ENCODE peak calls at places on chromosomes 16 and 17, in ten cellular contexts. One of them, this sample, is unnamed.

GRCh38 chr17:72305964-72306551 is 185.2 kb downstream of the SOX9 start:
- DNase-seq in GM13976: no peak
- DNase-seq in GM04503: peak; percentile 8
- DNase-seq in activated CD4-positive, alpha-beta T cell treated with anti-CD3 and anti-CD28 coated beads, Interleukin-2, amount 10 ng/mL, durations not matched to agents 7 days and 5 days: no peak
- DNase-seq in NCI-H1436: no peak
- DNase-seq in HTR-8/SVneo: no peak
- DNase-seq in foreskin fibroblast: peak; percentile 56
- DNase-seq in frontal cortex: no peak
- DNase-seq in PC-3: no peak
- DNase-seq in cardiac muscle cell: no peak
- DNase-seq in this sample: no peak

GRCh38 chr17:258045-258734 is 76.7 kb upstream of the DOC2B start:
- DNase-seq in GM13976: no peak
- DNase-seq in GM04503: no peak
- DNase-seq in activated CD4-positive, alpha-beta T cell treated with anti-CD3 and anti-CD28 coated beads, Interleukin-2, amount 10 ng/mL, durations not matched to agents 7 days and 5 days: peak; percentile 3
- DNase-seq in NCI-H1436: no peak
- DNase-seq in HTR-8/SVneo: no peak
- DNase-seq in foreskin fibroblast: no peak
- DNase-seq in frontal cortex: no peak
- DNase-seq in PC-3: no peak
- DNase-seq in cardiac muscle cell: no peak
- DNase-seq in this sample: no peak

GRCh38 chr17:13437966-13438779 is 163.6 kb downstream of the HS3ST3A1 start:
- DNase-seq in GM13976: no peak
- DNase-seq in GM04503: no peak
- DNase-seq in activated CD4-positive, alpha-beta T cell treated with anti-CD3 and anti-CD28 coated beads, Interleukin-2, amount 10 ng/mL, durations not matched to agents 7 days and 5 days: no peak
- DNase-seq in NCI-H1436: no peak
- DNase-seq in HTR-8/SVneo: no peak
- DNase-seq in foreskin fibroblast: peak; percentile 70
- DNase-seq in frontal cortex: no peak
- DNase-seq in PC-3: peak; percentile 57
- DNase-seq in cardiac muscle cell: no peak
- DNase-seq in this sample: peak; percentile 40

GRCh38 chr16:85222151-85222863 is 110.0 kb upstream of the CIBAR2 start:
- DNase-seq in GM13976: no peak
- DNase-seq in GM04503: no peak
- DNase-seq in activated CD4-positive, alpha-beta T cell treated with anti-CD3 and anti-CD28 coated beads, Interleukin-2, amount 10 ng/mL, durations not matched to agents 7 days and 5 days: no peak
- DNase-seq in NCI-H1436: no peak
- DNase-seq in HTR-8/SVneo: no peak
- DNase-seq in foreskin fibroblast: no peak
- DNase-seq in frontal cortex: no peak
- DNase-seq in PC-3: no peak
- DNase-seq in cardiac muscle cell: no peak
- DNase-seq in this sample: no peak

GRCh38 chr16:89332248-89333245 is 115.0 kb downstream of the ZNF778 start:
- DNase-seq in GM13976: no peak
- DNase-seq in GM04503: no peak
- DNase-seq in activated CD4-positive, alpha-beta T cell treated with anti-CD3 and anti-CD28 coated beads, Interleukin-2, amount 10 ng/mL, durations not matched to agents 7 days and 5 days: no peak
- DNase-seq in NCI-H1436: no peak
- DNase-seq in HTR-8/SVneo: no peak
- DNase-seq in foreskin fibroblast: peak; percentile 26
- DNase-seq in frontal cortex: no peak
- DNase-seq in PC-3: no peak
- DNase-seq in cardiac muscle cell: no peak
- DNase-seq in this sample: no peak

GRCh38 chr17:75571197-75571884 is 16.3 kb upstream of the MYO15B start:
- DNase-seq in GM13976: peak; percentile 91
- DNase-seq in GM04503: no peak
- DNase-seq in activated CD4-positive, alpha-beta T cell treated with anti-CD3 and anti-CD28 coated beads, Interleukin-2, amount 10 ng/mL, durations not matched to agents 7 days and 5 days: peak; percentile 48
- DNase-seq in NCI-H1436: no peak
- DNase-seq in HTR-8/SVneo: no peak
- DNase-seq in foreskin fibroblast: peak; percentile 42
- DNase-seq in frontal cortex: peak; percentile 56
- DNase-seq in PC-3: no peak
- DNase-seq in cardiac muscle cell: no peak
- DNase-seq in this sample: no peak

GRCh38 chr16:86883583-86884188 is 305.3 kb downstream of the FOXL1 start:
- DNase-seq in GM13976: no peak
- DNase-seq in GM04503: no peak
- DNase-seq in activated CD4-positive, alpha-beta T cell treated with anti-CD3 and anti-CD28 coated beads, Interleukin-2, amount 10 ng/mL, durations not matched to agents 7 days and 5 days: no peak
- DNase-seq in NCI-H1436: no peak
- DNase-seq in HTR-8/SVneo: no peak
- DNase-seq in foreskin fibroblast: no peak
- DNase-seq in frontal cortex: no peak
- DNase-seq in PC-3: no peak
- DNase-seq in cardiac muscle cell: no peak
- DNase-seq in this sample: no peak

GRCh38 chr16:27838536-27839175 is 224.9 kb downstream of the GSG1L start:
- DNase-seq in GM13976: no peak
- DNase-seq in GM04503: no peak
- DNase-seq in activated CD4-positive, alpha-beta T cell treated with anti-CD3 and anti-CD28 coated beads, Interleukin-2, amount 10 ng/mL, durations not matched to agents 7 days and 5 days: no peak
- DNase-seq in NCI-H1436: no peak
- DNase-seq in HTR-8/SVneo: no peak
- DNase-seq in foreskin fibroblast: no peak
- DNase-seq in frontal cortex: no peak
- DNase-seq in PC-3: no peak
- DNase-seq in cardiac muscle cell: no peak
- DNase-seq in this sample: no peak

GRCh38 chr16:54722210-54722676 is 208.4 kb upstream of the IRX5 start:
- DNase-seq in GM13976: no peak
- DNase-seq in GM04503: no peak
- DNase-seq in activated CD4-positive, alpha-beta T cell treated with anti-CD3 and anti-CD28 coated beads, Interleukin-2, amount 10 ng/mL, durations not matched to agents 7 days and 5 days: no peak
- DNase-seq in NCI-H1436: no peak
- DNase-seq in HTR-8/SVneo: no peak
- DNase-seq in foreskin fibroblast: no peak
- DNase-seq in frontal cortex: no peak
- DNase-seq in PC-3: no peak
- DNase-seq in cardiac muscle cell: no peak
- DNase-seq in this sample: no peak

GRCh38 chr17:30547778-30548177 is 70.6 kb downstream of the GOSR1 start:
- DNase-seq in GM13976: no peak
- DNase-seq in GM04503: no peak
- DNase-seq in activated CD4-positive, alpha-beta T cell treated with anti-CD3 and anti-CD28 coated beads, Interleukin-2, amount 10 ng/mL, durations not matched to agents 7 days and 5 days: no peak
- DNase-seq in NCI-H1436: no peak
- DNase-seq in HTR-8/SVneo: no peak
- DNase-seq in foreskin fibroblast: no peak
- DNase-seq in frontal cortex: no peak
- DNase-seq in PC-3: no peak
- DNase-seq in cardiac muscle cell: no peak
- DNase-seq in this sample: no peak

GRCh38 chr17:21066394-21066793 is 23.6 kb upstream of the USP22 start:
- DNase-seq in GM13976: no peak
- DNase-seq in GM04503: no peak
- DNase-seq in activated CD4-positive, alpha-beta T cell treated with anti-CD3 and anti-CD28 coated beads, Interleukin-2, amount 10 ng/mL, durations not matched to agents 7 days and 5 days: no peak
- DNase-seq in NCI-H1436: no peak
- DNase-seq in HTR-8/SVneo: no peak
- DNase-seq in foreskin fibroblast: peak; percentile 36
- DNase-seq in frontal cortex: no peak
- DNase-seq in PC-3: no peak
- DNase-seq in cardiac muscle cell: no peak
- DNase-seq in this sample: no peak

GRCh38 chr17:73343168-73343634 is 31.4 kb upstream of the CDC42EP4 start:
- DNase-seq in GM13976: no peak
- DNase-seq in GM04503: peak; percentile 30
- DNase-seq in activated CD4-positive, alpha-beta T cell treated with anti-CD3 and anti-CD28 coated beads, Interleukin-2, amount 10 ng/mL, durations not matched to agents 7 days and 5 days: no peak
- DNase-seq in NCI-H1436: peak; percentile 85
- DNase-seq in HTR-8/SVneo: peak; percentile 68
- DNase-seq in foreskin fibroblast: peak; percentile 96
- DNase-seq in frontal cortex: peak; percentile 79
- DNase-seq in PC-3: no peak
- DNase-seq in cardiac muscle cell: peak; percentile 53
- DNase-seq in this sample: peak; percentile 68

GRCh38 chr17:14921936-14922335 is 343.2 kb downstream of the PMP22 start:
- DNase-seq in GM13976: no peak
- DNase-seq in GM04503: no peak
- DNase-seq in activated CD4-positive, alpha-beta T cell treated with anti-CD3 and anti-CD28 coated beads, Interleukin-2, amount 10 ng/mL, durations not matched to agents 7 days and 5 days: no peak
- DNase-seq in NCI-H1436: no peak
- DNase-seq in HTR-8/SVneo: no peak
- DNase-seq in foreskin fibroblast: peak; percentile 10
- DNase-seq in frontal cortex: no peak
- DNase-seq in PC-3: no peak
- DNase-seq in cardiac muscle cell: no peak
- DNase-seq in this sample: no peak

GRCh38 chr17:47694818-47695663 is 1.1 kb downstream of the TBKBP1 start:
- DNase-seq in GM13976: peak; percentile 60
- DNase-seq in GM04503: no peak
- DNase-seq in activated CD4-positive, alpha-beta T cell treated with anti-CD3 and anti-CD28 coated beads, Interleukin-2, amount 10 ng/mL, durations not matched to agents 7 days and 5 days: no peak
- DNase-seq in NCI-H1436: no peak
- DNase-seq in HTR-8/SVneo: peak; percentile 74
- DNase-seq in foreskin fibroblast: peak; percentile 87
- DNase-seq in frontal cortex: peak; percentile 71
- DNase-seq in PC-3: peak; percentile 50
- DNase-seq in cardiac muscle cell: peak; percentile 56
- DNase-seq in this sample: peak; percentile 36

GRCh38 chr16:4911831-4912422 is 25.0 kb downstream of the PPL start:
- DNase-seq in GM13976: no peak
- DNase-seq in GM04503: peak; percentile 54
- DNase-seq in activated CD4-positive, alpha-beta T cell treated with anti-CD3 and anti-CD28 coated beads, Interleukin-2, amount 10 ng/mL, durations not matched to agents 7 days and 5 days: no peak
- DNase-seq in NCI-H1436: no peak
- DNase-seq in HTR-8/SVneo: no peak
- DNase-seq in foreskin fibroblast: peak; percentile 63
- DNase-seq in frontal cortex: no peak
- DNase-seq in PC-3: no peak
- DNase-seq in cardiac muscle cell: no peak
- DNase-seq in this sample: no peak

This sample was measured in mucosa of gallbladder.